ENCODE peak calls at places on chromosomes 7 and 10, in four cellular contexts. D is spleen, M is ascending aorta, F is SJSA1. W is an unnamed sample.

GRCh38 chr7:20193242-20193777 is 23.9 kb downstream of the MACC1 start:
- DNase-seq in M (no peak), D (no peak), F (peak; percentile 26), W (no peak)

GRCh38 chr7:138585283-138585993 is 115.7 kb downstream of the SVOPL start:
- DNase-seq in F (no peak), M (no peak), D (no peak), W (no peak)

GRCh38 chr10:68153473-68154210 is 44.4 kb downstream of the MYPN start:
- DNase-seq in M (peak; percentile 84), D (no peak), F (peak; percentile 98), W (no peak)

GRCh38 chr7:43648725-43649406 is 66.0 kb downstream of the STK17A start:
- DNase-seq in M (no peak), F (peak; percentile 65), D (peak; percentile 91), W (peak; percentile 84)

GRCh38 chr10:11810313-11810766 is 12.8 kb upstream of the PROSER2 start:
- DNase-seq in F (peak; percentile 3), M (no peak), D (no peak), W (no peak)

GRCh38 chr10:74837750-74838149 is 11.3 kb downstream of the KAT6B start:
- DNase-seq in M (no peak), F (no peak), D (no peak), W (no peak)

GRCh38 chr10:33715303-33715702 is 380.8 kb upstream of the NRP1 start:
- DNase-seq in D (no peak), M (no peak), F (no peak), W (peak; percentile 33)

GRCh38 chr7:32921896-32922295 is 30.3 kb upstream of the KBTBD2 start:
- DNase-seq in D (no peak), M (no peak), F (no peak), W (no peak)

GRCh38 chr7:100801833-100802568 is 25.3 kb downstream of the EPHB4 start:
- DNase-seq in F (peak; percentile 83), M (no peak), D (no peak), W (no peak)

GRCh38 chr7:31974351-31974750 is 95.9 kb downstream of the PDE1C start:
- DNase-seq in F (no peak), D (no peak), M (no peak), W (no peak)

GRCh38 chr10:18010050-18010449 is 58.3 kb downstream of the SLC39A12 start:
- DNase-seq in D (no peak), M (no peak), F (no peak), W (no peak)

GRCh38 chr7:81158189-81158588 is 239.3 kb upstream of the SEMA3C start:
- DNase-seq in M (no peak), D (no peak), F (no peak), W (no peak)

GRCh38 chr7:129136887-129137647 is 7.4 kb upstream of the TSPAN33 start:
- DNase-seq in D (no peak), M (no peak), F (no peak), W (peak; percentile 46)

GRCh38 chr10:47340613-47341170 is 7.5 kb upstream of the RBP3 start:
- DNase-seq in F (peak; percentile 48), D (peak; percentile 83), M (peak; percentile 73), W (no peak)

GRCh38 chr10:127534511-127534910 is 14.6 kb upstream of the NPS start:
- DNase-seq in F (no peak), D (no peak), M (no peak), W (no peak)

GRCh38 chr10:116769791-116770190 is 27.4 kb upstream of the HSPA12A start:
- DNase-seq in D (no peak), M (no peak), F (no peak), W (no peak)

GRCh38 chr10:111739160-111739712 is 444.3 kb downstream of the GPAM start:
- DNase-seq in D (no peak), F (no peak), M (no peak), W (no peak)
- H3K27me3 ChIP-seq in D (no peaks in the 10 kb centered on the region), F (no peaks in the 10 kb centered on the region), M (no peaks in the 10 kb centered on the region), W (no peaks in the 10 kb centered on the region)

DNA sequence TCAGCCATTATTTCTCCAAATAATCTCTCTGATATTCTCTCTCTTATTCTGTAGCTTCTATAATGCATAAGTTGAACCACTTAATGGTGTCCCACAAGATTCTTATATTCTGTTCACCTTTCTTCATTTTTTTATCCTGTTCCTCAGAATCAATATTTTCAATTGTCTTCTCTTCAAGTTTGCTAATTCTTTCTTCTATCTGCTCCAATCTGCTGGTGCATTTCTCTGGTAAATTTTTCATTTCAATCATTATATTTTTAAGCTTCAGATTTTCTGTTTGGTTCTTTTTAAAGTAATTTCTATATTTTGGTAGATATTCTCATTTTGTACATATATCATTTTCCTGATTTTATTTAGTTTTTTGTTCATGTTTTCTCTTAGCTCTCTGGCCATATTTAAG is 272.6 kb downstream of the ZEB1 start:
- DNase-seq in M (no peak), F (no peak), D (no peak), W (no peak)
- H3K27me3 ChIP-seq in M (no peaks in the 10 kb centered on the region), F (no peaks in the 10 kb centered on the region), D (no peaks in the 10 kb centered on the region), W (no peaks in the 10 kb centered on the region)

DNA sequence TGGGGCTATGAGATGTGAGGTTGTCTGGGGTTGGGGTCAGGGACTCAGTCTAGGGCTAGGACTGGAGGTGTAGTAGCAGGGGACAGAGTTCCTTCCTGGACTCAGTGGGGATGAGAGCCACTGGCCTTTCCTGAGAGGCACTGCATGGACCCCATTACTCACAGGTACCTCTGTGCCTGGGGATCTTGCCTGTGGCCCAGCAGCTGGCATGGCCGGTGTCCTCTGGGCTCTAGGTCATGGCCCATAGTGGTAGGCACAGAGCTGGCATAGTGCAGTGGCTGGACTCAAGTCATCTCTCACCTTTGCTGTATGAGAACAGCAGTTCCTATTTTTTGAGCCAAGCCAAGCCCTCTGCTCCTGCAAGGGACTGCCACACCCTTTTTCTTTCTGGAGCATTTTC is 51.9 kb downstream of the NEURL1 start:
- DNase-seq in D (peak; percentile 53), F (no peak), M (peak; percentile 11), W (no peak)
- H3K27me3 ChIP-seq in D (no peaks in the 10 kb centered on the region), F (peaks cover 5% of the 10 kb centered on the region), M (no peaks in the 10 kb centered on the region), W (no peaks in the 10 kb centered on the region)

DNA sequence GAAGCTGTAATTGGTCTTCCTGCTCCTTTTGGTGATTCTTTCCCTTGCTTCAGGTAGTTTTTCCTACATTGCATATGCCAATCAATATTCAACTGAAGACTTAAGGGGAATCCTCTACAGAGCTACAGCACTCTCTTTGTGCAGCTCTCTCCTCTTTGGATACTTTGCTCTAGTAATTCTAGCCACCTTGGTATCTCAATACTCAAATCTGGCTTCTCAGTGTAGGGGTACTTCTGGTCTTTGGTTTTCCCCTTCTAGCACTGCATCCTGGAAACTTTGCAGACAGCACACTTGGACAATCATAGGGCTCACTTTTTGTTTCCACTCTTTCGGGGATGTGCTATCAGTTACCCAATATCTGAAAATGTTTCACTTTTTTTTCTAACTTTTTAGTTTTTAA is 9.9 kb downstream of the PHTF2 start:
- DNase-seq in D (no peak), M (no peak), F (no peak), W (no peak)
- H3K27me3 ChIP-seq in D (no peaks in the 10 kb centered on the region), M (no peaks in the 10 kb centered on the region), F (no peaks in the 10 kb centered on the region), W (no peaks in the 10 kb centered on the region)

DNA sequence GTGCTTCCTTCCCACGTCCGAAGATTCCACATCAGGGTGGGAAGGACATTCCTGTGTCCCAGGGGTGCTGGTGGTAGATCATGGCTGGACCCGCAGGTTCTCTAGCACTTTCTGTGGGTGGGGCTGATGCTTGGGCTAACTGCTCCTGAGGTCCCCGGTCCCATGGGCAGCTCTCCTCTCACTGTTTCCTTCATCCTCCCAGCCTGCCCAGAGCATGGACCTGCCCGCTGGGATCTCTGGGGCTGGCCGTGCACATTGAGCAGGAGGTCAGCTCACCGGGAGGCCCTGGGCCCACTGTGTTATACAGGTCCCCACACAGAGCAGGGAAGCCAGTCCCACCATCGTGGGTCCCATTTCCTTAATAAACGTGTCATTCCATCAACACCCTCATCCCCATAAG is 502.3 kb downstream of the TCERG1L start:
- DNase-seq in M (no peak), D (no peak), F (no peak), W (no peak)
- H3K27me3 ChIP-seq in M (no peaks in the 10 kb centered on the region), D (no peaks in the 10 kb centered on the region), F (no peaks in the 10 kb centered on the region), W (no peaks in the 10 kb centered on the region)

GRCh38 chr10:132382231-132382922 is 14.6 kb upstream of the PWWP2B start:
- DNase-seq in D (peak; percentile 32), M (no peak), F (no peak), W (no peak)

GRCh38 chr10:132383026-132383565 is 13.9 kb upstream of the PWWP2B start:
- DNase-seq in D (peak; percentile 49), M (no peak), F (no peak), W (no peak)

GRCh38 chr10:132384618-132385510 is 12.1 kb upstream of the PWWP2B start:
- DNase-seq in M (no peak), D (peak; percentile 73), F (no peak), W (no peak)

GRCh38 chr10:132383751-132384181 is 13.2 kb upstream of the PWWP2B start:
- DNase-seq in F (no peak), M (no peak), D (peak; percentile 67), W (no peak)

GRCh38 chr10:132381726-132382125 is 15.3 kb upstream of the PWWP2B start:
- DNase-seq in M (no peak), D (no peak), F (no peak), W (no peak)
- H3K27me3 ChIP-seq in M (no peaks in the 10 kb centered on the region), D (no peaks in the 10 kb centered on the region), F (peaks cover 3% of the 10 kb centered on the region), W (no peaks in the 10 kb centered on the region)

GRCh38 chr7:36868727-36869411 is 144.6 kb upstream of the AOAH start:
- DNase-seq in M (no peak), D (no peak), F (no peak), W (no peak)
- H3K27me3 ChIP-seq in M (no peaks in the 10 kb centered on the region), D (no peaks in the 10 kb centered on the region), F (no peaks in the 10 kb centered on the region), W (no peaks in the 10 kb centered on the region)

DNA sequence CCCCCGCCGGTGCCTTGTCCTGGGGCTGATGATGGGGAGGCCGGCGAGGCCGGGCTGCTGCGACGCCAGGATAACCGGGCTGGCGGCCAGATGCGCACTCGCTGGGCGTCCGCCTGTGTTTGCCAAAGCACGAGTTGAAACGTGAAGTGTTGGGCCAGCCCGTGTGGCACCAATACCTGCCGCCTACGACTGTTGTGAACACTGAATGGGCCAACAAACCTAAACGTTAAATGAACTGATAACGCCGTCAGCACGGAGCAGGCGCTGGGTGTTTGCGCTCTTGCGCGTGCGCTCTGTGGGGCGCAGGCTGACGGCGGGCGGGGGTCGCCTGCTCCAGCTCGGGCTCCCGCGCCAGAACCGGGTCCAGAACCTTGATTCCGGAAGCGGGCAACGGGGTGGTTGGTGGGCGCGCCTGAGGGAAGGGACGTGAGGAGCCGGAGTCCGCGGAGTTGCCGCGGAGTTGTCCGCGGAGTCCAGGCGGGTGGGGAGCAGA is 662 bp downstream of the CYP2E1 start:
- DNase-seq in F (no peak), M (no peak), D (no peak), W (no peak)
- H3K27me3 ChIP-seq in F (peaks cover 12% of the 10 kb centered on the region), M (peaks cover 13% of the 10 kb centered on the region), D (peaks cover 38% of the 10 kb centered on the region), W (no peaks in the 10 kb centered on the region)

DNA sequence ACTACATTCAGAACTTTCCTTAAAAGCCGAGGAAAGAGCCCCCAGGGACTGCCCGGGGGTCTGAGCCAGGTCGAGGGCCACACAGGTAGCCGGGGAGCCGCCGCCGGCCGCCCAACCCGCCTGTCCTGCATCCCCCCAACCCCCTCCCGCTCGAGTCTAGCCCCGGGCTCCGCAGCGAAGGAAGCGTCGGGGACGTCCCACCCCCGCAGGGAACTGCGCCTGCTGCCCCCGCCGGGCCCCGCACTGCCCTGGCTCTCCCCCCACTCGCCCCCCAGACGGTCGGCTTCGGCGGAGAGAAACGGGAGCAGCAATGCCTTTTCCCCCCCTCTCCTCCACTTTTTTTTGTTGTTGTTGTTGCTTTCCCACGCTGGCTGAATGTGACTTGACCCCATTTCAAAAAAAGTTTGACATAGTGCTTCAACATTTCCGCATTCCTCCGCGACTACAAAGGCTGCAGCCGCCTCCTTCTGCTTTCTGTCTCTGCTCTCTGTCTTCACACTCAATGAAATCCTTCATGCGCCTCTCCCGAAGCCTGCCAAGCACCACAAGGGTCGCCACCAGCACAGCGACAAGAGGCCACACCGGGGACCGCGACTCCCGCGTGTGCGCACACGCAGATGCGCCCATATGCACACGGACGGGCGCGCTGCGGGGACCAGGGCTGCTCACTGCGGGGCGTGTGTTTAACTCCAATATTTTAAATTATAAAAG is 1.1 kb downstream of the CDK6 start:
- DNase-seq in D (peak; percentile 92), M (peak; percentile 76), F (peak; percentile 92), W (peak; percentile 70)
- H3K27me3 ChIP-seq in D (no peaks in the 10 kb centered on the region), M (no peaks in the 10 kb centered on the region), F (no peaks in the 10 kb centered on the region), W (no peaks in the 10 kb centered on the region)

W was measured in GM06990.